ENCODE peak calls at places on chromosomes 6 and 20, in five cellular contexts. One of them, this sample, is unnamed.
A peak's percentile ranks its signal among the peaks of the same experiment; 100 is the strongest.

GRCh38 chr6:124887872-124888580 is 74.2 kb upstream of the RNF217 start:
- DNase-seq in NCI-H748 treated with DMSO at 0.1 percent for 48 hours: no peak
- DNase-seq in stimulated activated CD4-positive, alpha-beta T cell treated with anti-CD3 and anti-CD28 coated beads, Interleukin-1b, Interleukin-23, amount 100 ng/mL, for 4 hours: no peak
- DNase-seq in kidney tubule cell: peak; percentile 55
- DNase-seq in left lung: no peak
- DNase-seq in this sample: no peak

GRCh38 chr6:128696651-128697391 is 176.4 kb upstream of the PTPRK start:
- DNase-seq in left lung: no peak
- DNase-seq in stimulated activated CD4-positive, alpha-beta T cell treated with anti-CD3 and anti-CD28 coated beads, Interleukin-1b, Interleukin-23, amount 100 ng/mL, for 4 hours: no peak
- DNase-seq in NCI-H748 treated with DMSO at 0.1 percent for 48 hours: no peak
- DNase-seq in kidney tubule cell: peak; percentile 60
- DNase-seq in this sample: no peak

GRCh38 chr20:11195169-11195568 is 521.4 kb upstream of the JAG1 start:
- DNase-seq in kidney tubule cell: peak; percentile 36
- DNase-seq in stimulated activated CD4-positive, alpha-beta T cell treated with anti-CD3 and anti-CD28 coated beads, Interleukin-1b, Interleukin-23, amount 100 ng/mL, for 4 hours: no peak
- DNase-seq in left lung: no peak
- DNase-seq in NCI-H748 treated with DMSO at 0.1 percent for 48 hours: no peak
- DNase-seq in this sample: peak; percentile 67

GRCh38 chr6:127737768-127738167 is 160.8 kb downstream of the C6orf58 start:
- DNase-seq in left lung: no peak
- DNase-seq in kidney tubule cell: no peak
- DNase-seq in NCI-H748 treated with DMSO at 0.1 percent for 48 hours: no peak
- DNase-seq in stimulated activated CD4-positive, alpha-beta T cell treated with anti-CD3 and anti-CD28 coated beads, Interleukin-1b, Interleukin-23, amount 100 ng/mL, for 4 hours: no peak
- DNase-seq in this sample: no peak

GRCh38 chr6:25083784-25084507 is 148.2 kb upstream of the RIPOR2 start:
- DNase-seq in left lung: no peak
- DNase-seq in stimulated activated CD4-positive, alpha-beta T cell treated with anti-CD3 and anti-CD28 coated beads, Interleukin-1b, Interleukin-23, amount 100 ng/mL, for 4 hours: no peak
- DNase-seq in kidney tubule cell: no peak
- DNase-seq in NCI-H748 treated with DMSO at 0.1 percent for 48 hours: no peak
- DNase-seq in this sample: no peak

GRCh38 chr6:98295776-98296175 is 538.6 kb upstream of the POU3F2 start:
- DNase-seq in stimulated activated CD4-positive, alpha-beta T cell treated with anti-CD3 and anti-CD28 coated beads, Interleukin-1b, Interleukin-23, amount 100 ng/mL, for 4 hours: no peak
- DNase-seq in left lung: no peak
- DNase-seq in NCI-H748 treated with DMSO at 0.1 percent for 48 hours: no peak
- DNase-seq in kidney tubule cell: no peak
- DNase-seq in this sample: peak; percentile 11

GRCh38 chr6:81842254-81842653 is 89.8 kb upstream of the TENT5A start:
- DNase-seq in stimulated activated CD4-positive, alpha-beta T cell treated with anti-CD3 and anti-CD28 coated beads, Interleukin-1b, Interleukin-23, amount 100 ng/mL, for 4 hours: no peak
- DNase-seq in kidney tubule cell: no peak
- DNase-seq in left lung: no peak
- DNase-seq in NCI-H748 treated with DMSO at 0.1 percent for 48 hours: no peak
- DNase-seq in this sample: no peak

GRCh38 chr6:35524380-35525020 is 11.8 kb upstream of the TULP1 start:
- DNase-seq in NCI-H748 treated with DMSO at 0.1 percent for 48 hours: no peak
- DNase-seq in stimulated activated CD4-positive, alpha-beta T cell treated with anti-CD3 and anti-CD28 coated beads, Interleukin-1b, Interleukin-23, amount 100 ng/mL, for 4 hours: no peak
- DNase-seq in left lung: no peak
- DNase-seq in kidney tubule cell: no peak
- DNase-seq in this sample: no peak

GRCh38 chr20:41643504-41643938 is 25.3 kb upstream of the CHD6 start:
- DNase-seq in NCI-H748 treated with DMSO at 0.1 percent for 48 hours: peak; percentile 49
- DNase-seq in stimulated activated CD4-positive, alpha-beta T cell treated with anti-CD3 and anti-CD28 coated beads, Interleukin-1b, Interleukin-23, amount 100 ng/mL, for 4 hours: no peak
- DNase-seq in left lung: peak; percentile 60
- DNase-seq in kidney tubule cell: peak; percentile 70
- DNase-seq in this sample: peak; percentile 51

GRCh38 chr20:51884561-51884960 is 82.2 kb upstream of the SALL4 start:
- DNase-seq in left lung: no peak
- DNase-seq in stimulated activated CD4-positive, alpha-beta T cell treated with anti-CD3 and anti-CD28 coated beads, Interleukin-1b, Interleukin-23, amount 100 ng/mL, for 4 hours: no peak
- DNase-seq in kidney tubule cell: no peak
- DNase-seq in NCI-H748 treated with DMSO at 0.1 percent for 48 hours: no peak
- DNase-seq in this sample: no peak

GRCh38 chr20:51354769-51355319 is 187.7 kb downstream of the NFATC2 start:
- DNase-seq in kidney tubule cell: peak; percentile 95
- DNase-seq in NCI-H748 treated with DMSO at 0.1 percent for 48 hours: no peak
- DNase-seq in left lung: no peak
- DNase-seq in stimulated activated CD4-positive, alpha-beta T cell treated with anti-CD3 and anti-CD28 coated beads, Interleukin-1b, Interleukin-23, amount 100 ng/mL, for 4 hours: no peak
- DNase-seq in this sample: no peak

GRCh38 chr6:124234806-124235205 is 431.1 kb downstream of the NKAIN2 start:
- DNase-seq in kidney tubule cell: no peak
- DNase-seq in stimulated activated CD4-positive, alpha-beta T cell treated with anti-CD3 and anti-CD28 coated beads, Interleukin-1b, Interleukin-23, amount 100 ng/mL, for 4 hours: no peak
- DNase-seq in left lung: no peak
- DNase-seq in NCI-H748 treated with DMSO at 0.1 percent for 48 hours: no peak
- DNase-seq in this sample: no peak

GRCh38 chr20:9040874-9041524 is 27.9 kb upstream of the PLCB4 start:
- DNase-seq in stimulated activated CD4-positive, alpha-beta T cell treated with anti-CD3 and anti-CD28 coated beads, Interleukin-1b, Interleukin-23, amount 100 ng/mL, for 4 hours: no peak
- DNase-seq in kidney tubule cell: peak; percentile 56
- DNase-seq in NCI-H748 treated with DMSO at 0.1 percent for 48 hours: no peak
- DNase-seq in left lung: no peak
- DNase-seq in this sample: no peak

GRCh38 chr6:100078509-100078908 is 84.5 kb upstream of the MCHR2 start:
- DNase-seq in NCI-H748 treated with DMSO at 0.1 percent for 48 hours: no peak
- DNase-seq in stimulated activated CD4-positive, alpha-beta T cell treated with anti-CD3 and anti-CD28 coated beads, Interleukin-1b, Interleukin-23, amount 100 ng/mL, for 4 hours: no peak
- DNase-seq in left lung: no peak
- DNase-seq in kidney tubule cell: peak; percentile 46
- DNase-seq in this sample: no peak

GRCh38 chr6:97626586-97627441 is 343.8 kb upstream of the MMS22L start:
- DNase-seq in stimulated activated CD4-positive, alpha-beta T cell treated with anti-CD3 and anti-CD28 coated beads, Interleukin-1b, Interleukin-23, amount 100 ng/mL, for 4 hours: no peak
- DNase-seq in NCI-H748 treated with DMSO at 0.1 percent for 48 hours: peak; percentile 19
- DNase-seq in kidney tubule cell: no peak
- DNase-seq in left lung: no peak
- DNase-seq in this sample: peak; percentile 60

GRCh38 chr20:35277127-35277526 is 795 bp downstream of the MMP24OS start:
- DNase-seq in stimulated activated CD4-positive, alpha-beta T cell treated with anti-CD3 and anti-CD28 coated beads, Interleukin-1b, Interleukin-23, amount 100 ng/mL, for 4 hours: no peak
- DNase-seq in NCI-H748 treated with DMSO at 0.1 percent for 48 hours: no peak
- DNase-seq in left lung: no peak
- DNase-seq in kidney tubule cell: no peak
- DNase-seq in this sample: no peak

GRCh38 chr6:108501559-108501958 is 59.2 kb upstream of the FOXO3 start:
- DNase-seq in left lung: no peak
- DNase-seq in stimulated activated CD4-positive, alpha-beta T cell treated with anti-CD3 and anti-CD28 coated beads, Interleukin-1b, Interleukin-23, amount 100 ng/mL, for 4 hours: no peak
- DNase-seq in NCI-H748 treated with DMSO at 0.1 percent for 48 hours: no peak
- DNase-seq in kidney tubule cell: peak; percentile 65
- DNase-seq in this sample: no peak

GRCh38 chr6:84763397-84764331 is 734 bp downstream of the TBX18 start:
- DNase-seq in stimulated activated CD4-positive, alpha-beta T cell treated with anti-CD3 and anti-CD28 coated beads, Interleukin-1b, Interleukin-23, amount 100 ng/mL, for 4 hours: no peak
- DNase-seq in left lung: no peak
- DNase-seq in NCI-H748 treated with DMSO at 0.1 percent for 48 hours: no peak
- DNase-seq in kidney tubule cell: peak; percentile 20
- DNase-seq in this sample: peak; percentile 25

GRCh38 chr20:52748235-52748950 is 223.8 kb upstream of the TSHZ2 start:
- DNase-seq in stimulated activated CD4-positive, alpha-beta T cell treated with anti-CD3 and anti-CD28 coated beads, Interleukin-1b, Interleukin-23, amount 100 ng/mL, for 4 hours: no peak
- DNase-seq in kidney tubule cell: no peak
- DNase-seq in left lung: no peak
- DNase-seq in NCI-H748 treated with DMSO at 0.1 percent for 48 hours: no peak
- DNase-seq in this sample: no peak

GRCh38 chr20:62303327-62304226 is 780 bp downstream of the ADRM1 start:
- DNase-seq in kidney tubule cell: peak; percentile 50
- DNase-seq in stimulated activated CD4-positive, alpha-beta T cell treated with anti-CD3 and anti-CD28 coated beads, Interleukin-1b, Interleukin-23, amount 100 ng/mL, for 4 hours: no peak
- DNase-seq in NCI-H748 treated with DMSO at 0.1 percent for 48 hours: no peak
- DNase-seq in left lung: no peak
- DNase-seq in this sample: no peak

GRCh38 chr20:63064310-63064709 is 57.5 kb upstream of the BHLHE23 start:
- DNase-seq in kidney tubule cell: no peak
- DNase-seq in stimulated activated CD4-positive, alpha-beta T cell treated with anti-CD3 and anti-CD28 coated beads, Interleukin-1b, Interleukin-23, amount 100 ng/mL, for 4 hours: no peak
- DNase-seq in left lung: peak; percentile 28
- DNase-seq in NCI-H748 treated with DMSO at 0.1 percent for 48 hours: no peak
- DNase-seq in this sample: no peak

GRCh38 chr6:13474360-13474759 is 13.0 kb downstream of the GFOD1 start:
- DNase-seq in NCI-H748 treated with DMSO at 0.1 percent for 48 hours: no peak
- DNase-seq in left lung: no peak
- DNase-seq in kidney tubule cell: peak; percentile 60
- DNase-seq in stimulated activated CD4-positive, alpha-beta T cell treated with anti-CD3 and anti-CD28 coated beads, Interleukin-1b, Interleukin-23, amount 100 ng/mL, for 4 hours: no peak
- DNase-seq in this sample: no peak

GRCh38 chr6:43269273-43270007 is 26.2 kb downstream of the TTBK1 start:
- DNase-seq in kidney tubule cell: no peak
- DNase-seq in left lung: no peak
- DNase-seq in NCI-H748 treated with DMSO at 0.1 percent for 48 hours: no peak
- DNase-seq in stimulated activated CD4-positive, alpha-beta T cell treated with anti-CD3 and anti-CD28 coated beads, Interleukin-1b, Interleukin-23, amount 100 ng/mL, for 4 hours: peak; percentile 36
- DNase-seq in this sample: no peak

GRCh38 chr6:32329141-32329540 is 42.6 kb downstream of the TSBP1 start:
- DNase-seq in stimulated activated CD4-positive, alpha-beta T cell treated with anti-CD3 and anti-CD28 coated beads, Interleukin-1b, Interleukin-23, amount 100 ng/mL, for 4 hours: no peak
- DNase-seq in kidney tubule cell: no peak
- DNase-seq in NCI-H748 treated with DMSO at 0.1 percent for 48 hours: no peak
- DNase-seq in left lung: no peak
- DNase-seq in this sample: no peak

GRCh38 chr6:81476881-81477280 is 275.6 kb downstream of the TENT5A start:
- DNase-seq in kidney tubule cell: no peak
- DNase-seq in left lung: no peak
- DNase-seq in stimulated activated CD4-positive, alpha-beta T cell treated with anti-CD3 and anti-CD28 coated beads, Interleukin-1b, Interleukin-23, amount 100 ng/mL, for 4 hours: no peak
- DNase-seq in NCI-H748 treated with DMSO at 0.1 percent for 48 hours: no peak
- DNase-seq in this sample: no peak

GRCh38 chr6:30615219-30615957 is 1.7 kb downstream of the PPP1R10 start:
- DNase-seq in kidney tubule cell: peak; percentile 86
- DNase-seq in stimulated activated CD4-positive, alpha-beta T cell treated with anti-CD3 and anti-CD28 coated beads, Interleukin-1b, Interleukin-23, amount 100 ng/mL, for 4 hours: no peak
- DNase-seq in NCI-H748 treated with DMSO at 0.1 percent for 48 hours: peak; percentile 74
- DNase-seq in left lung: peak; percentile 38
- DNase-seq in this sample: peak; percentile 92

GRCh38 chr20:50496773-50497375 is 13.3 kb upstream of the PTPN1 start:
- DNase-seq in left lung: no peak
- DNase-seq in NCI-H748 treated with DMSO at 0.1 percent for 48 hours: no peak
- DNase-seq in kidney tubule cell: peak; percentile 77
- DNase-seq in stimulated activated CD4-positive, alpha-beta T cell treated with anti-CD3 and anti-CD28 coated beads, Interleukin-1b, Interleukin-23, amount 100 ng/mL, for 4 hours: no peak
- DNase-seq in this sample: no peak

GRCh38 chr20:62268228-62268900 is 30.0 kb downstream of the OSBPL2 start:
- DNase-seq in left lung: no peak
- DNase-seq in kidney tubule cell: no peak
- DNase-seq in stimulated activated CD4-positive, alpha-beta T cell treated with anti-CD3 and anti-CD28 coated beads, Interleukin-1b, Interleukin-23, amount 100 ng/mL, for 4 hours: no peak
- DNase-seq in NCI-H748 treated with DMSO at 0.1 percent for 48 hours: no peak
- DNase-seq in this sample: no peak

GRCh38 chr6:42041131-42042055 is 8.9 kb upstream of the TAF8 start:
- DNase-seq in NCI-H748 treated with DMSO at 0.1 percent for 48 hours: no peak
- DNase-seq in stimulated activated CD4-positive, alpha-beta T cell treated with anti-CD3 and anti-CD28 coated beads, Interleukin-1b, Interleukin-23, amount 100 ng/mL, for 4 hours: no peak
- DNase-seq in kidney tubule cell: no peak
- DNase-seq in left lung: no peak
- DNase-seq in this sample: no peak

GRCh38 chr6:42222450-42222849 is 4.8 kb upstream of the MRPS10 start:
- DNase-seq in kidney tubule cell: peak; percentile 60
- DNase-seq in NCI-H748 treated with DMSO at 0.1 percent for 48 hours: no peak
- DNase-seq in stimulated activated CD4-positive, alpha-beta T cell treated with anti-CD3 and anti-CD28 coated beads, Interleukin-1b, Interleukin-23, amount 100 ng/mL, for 4 hours: no peak
- DNase-seq in left lung: no peak
- DNase-seq in this sample: no peak

GRCh38 chr6:156832166-156832743 is 55.1 kb downstream of the ARID1B start:
- DNase-seq in stimulated activated CD4-positive, alpha-beta T cell treated with anti-CD3 and anti-CD28 coated beads, Interleukin-1b, Interleukin-23, amount 100 ng/mL, for 4 hours: no peak
- DNase-seq in NCI-H748 treated with DMSO at 0.1 percent for 48 hours: peak; percentile 91
- DNase-seq in left lung: no peak
- DNase-seq in kidney tubule cell: peak; percentile 55
- DNase-seq in this sample: no peak

GRCh38 chr6:106974999-106975698 is 620 bp upstream of the CD24 start:
- DNase-seq in kidney tubule cell: peak; percentile 80
- DNase-seq in NCI-H748 treated with DMSO at 0.1 percent for 48 hours: peak; percentile 14
- DNase-seq in stimulated activated CD4-positive, alpha-beta T cell treated with anti-CD3 and anti-CD28 coated beads, Interleukin-1b, Interleukin-23, amount 100 ng/mL, for 4 hours: no peak
- DNase-seq in left lung: peak; percentile 47
- DNase-seq in this sample: peak; percentile 49

GRCh38 chr6:219019-219570 is 73.2 kb upstream of the DUSP22 start:
- DNase-seq in NCI-H748 treated with DMSO at 0.1 percent for 48 hours: no peak
- DNase-seq in stimulated activated CD4-positive, alpha-beta T cell treated with anti-CD3 and anti-CD28 coated beads, Interleukin-1b, Interleukin-23, amount 100 ng/mL, for 4 hours: no peak
- DNase-seq in kidney tubule cell: no peak
- DNase-seq in left lung: no peak
- DNase-seq in this sample: no peak

GRCh38 chr6:72553531-72554202 is 68.2 kb upstream of the KCNQ5 start:
- DNase-seq in kidney tubule cell: peak; percentile 78
- DNase-seq in NCI-H748 treated with DMSO at 0.1 percent for 48 hours: peak; percentile 60
- DNase-seq in stimulated activated CD4-positive, alpha-beta T cell treated with anti-CD3 and anti-CD28 coated beads, Interleukin-1b, Interleukin-23, amount 100 ng/mL, for 4 hours: no peak
- DNase-seq in left lung: no peak
- DNase-seq in this sample: no peak

GRCh38 chr6:140283197-140283596 is 908.7 kb upstream of the CITED2 start:
- DNase-seq in stimulated activated CD4-positive, alpha-beta T cell treated with anti-CD3 and anti-CD28 coated beads, Interleukin-1b, Interleukin-23, amount 100 ng/mL, for 4 hours: no peak
- DNase-seq in NCI-H748 treated with DMSO at 0.1 percent for 48 hours: no peak
- DNase-seq in kidney tubule cell: no peak
- DNase-seq in left lung: no peak
- DNase-seq in this sample: no peak

GRCh38 chr6:109925060-109925459 is 53.1 kb upstream of the GPR6 start:
- DNase-seq in stimulated activated CD4-positive, alpha-beta T cell treated with anti-CD3 and anti-CD28 coated beads, Interleukin-1b, Interleukin-23, amount 100 ng/mL, for 4 hours: no peak
- DNase-seq in NCI-H748 treated with DMSO at 0.1 percent for 48 hours: no peak
- DNase-seq in kidney tubule cell: peak; percentile 46
- DNase-seq in left lung: no peak
- DNase-seq in this sample: no peak

This sample was measured in NCI-H2227 treated with DMSO at 0.1 percent for 48 hours.